ENCODE peak calls at places on chromosomes 5 and 9, in nine cellular contexts. V, W, D, Q, G, Y, S, M and L are unnamed samples. For H3K9me3, the result is how much of the 10 kb centered on the place peaks cover.

GRCh38 chr9:89342948-89343347 is 24.6 kb downstream of the SECISBP2 start:
- DNase-seq in Q (no peak), S (no peak), G (no peak), M (no peak), D (no peak), V (no peak), W (no peak), Y (no peak), L (no peak)

GRCh38 chr5:66306844-66307315 is 162.8 kb downstream of the SREK1 start:
- DNase-seq in M (no peak), V (no peak), S (no peak), Q (no peak), G (peak), Y (no peak), D (no peak), W (no peak), L (no peak)

GRCh38 chr9:92864152-92864551 is 13.7 kb downstream of the ZNF484 start:
- DNase-seq in G (no peak), S (no peak), W (no peak), M (no peak), V (no peak), D (no peak), Q (no peak), Y (no peak), L (no peak)

GRCh38 chr9:90999425-91000397 is 198.1 kb downstream of the SYK start:
- DNase-seq in S (no peak), Y (no peak), D (no peak), M (no peak), V (no peak), Q (no peak), W (no peak), G (no peak), L (no peak)

GRCh38 chr5:117680421-117680820 is 1105.8 kb upstream of the SEMA6A start:
- DNase-seq in D (no peak), W (no peak), Y (no peak), G (no peak), M (no peak), Q (no peak), V (no peak), S (no peak), L (no peak)

GRCh38 chr5:43772601-43773031 is 169.6 kb downstream of the NNT start:
- DNase-seq in Q (no peak), Y (no peak), G (peak), V (no peak), W (no peak), S (no peak), D (no peak), M (no peak), L (no peak)

GRCh38 chr5:75006821-75007536 is 45.4 kb downstream of the GCNT4 start:
- DNase-seq in V (no peak), S (no peak), W (no peak), Y (no peak), M (no peak), D (no peak), Q (no peak), G (no peak), L (no peak)

GRCh38 chr9:37144762-37145161 is 24.4 kb downstream of the ZCCHC7 start:
- DNase-seq in D (no peak), W (no peak), S (peak), Q (no peak), G (peak), Y (no peak), M (peak), V (no peak), L (no peak)

GRCh38 chr9:95506438-95506691 is 10.4 kb downstream of the PTCH1 start:
- DNase-seq in M (peak), W (no peak), Q (peak), Y (peak), D (no peak), V (no peak), S (peak), G (peak), L (no peak)

GRCh38 chr9:138121438-138122050 is 244.0 kb downstream of the CACNA1B start:
- DNase-seq in W (no peak), D (no peak), Q (no peak), G (no peak), Y (no peak), S (no peak), V (no peak), M (no peak), L (no peak)
- H3K9me3 ChIP-seq in W (under half), D (under half), Q (under half), G (under half), Y (under half), S (under half), V (under half), M (under half), L (under half)

DNA sequence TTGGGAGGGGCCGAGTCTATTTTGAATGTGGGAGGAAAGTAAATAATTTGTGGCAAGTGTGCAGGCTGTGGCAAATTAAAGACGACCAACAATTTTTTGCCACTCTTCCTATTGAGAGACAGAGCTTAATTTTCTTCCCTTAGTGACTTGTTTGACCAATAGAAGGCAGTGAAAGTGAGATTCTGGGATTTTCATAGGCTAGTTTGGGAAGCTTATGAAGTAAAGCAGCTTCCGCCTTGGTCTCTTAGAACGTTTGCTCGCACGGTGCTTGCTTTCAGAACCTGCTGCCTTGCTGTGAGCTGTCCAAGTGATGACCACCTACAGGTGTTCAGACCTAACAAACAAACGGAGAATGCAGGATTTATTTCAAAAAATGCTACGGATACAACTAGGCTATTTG is 6.7 kb upstream of the OR1N2 start:
- DNase-seq in M (no peak), S (no peak), Y (no peak), Q (no peak), V (no peak), W (no peak), D (no peak), G (no peak), L (no peak)
- H3K9me3 ChIP-seq in M (under half), S (under half), Y (under half), Q (under half), V (under half), W (under half), D (under half), G (under half), L (under half)

GRCh38 chr5:1879292-1880263 is 3.1 kb downstream of the IRX4 start:
- DNase-seq in D (no peak), S (no peak), M (no peak), Q (no peak), Y (no peak), W (no peak), V (no peak), G (no peak), L (no peak)

GRCh38 chr5:1875843-1876671 is 6.7 kb downstream of the IRX4 start:
- DNase-seq in D (no peak), Y (no peak), M (peak), G (no peak), S (no peak), V (no peak), Q (no peak), W (no peak), L (no peak)

GRCh38 chr5:1876708-1877433 is 5.9 kb downstream of the IRX4 start:
- DNase-seq in W (no peak), D (no peak), G (no peak), Y (no peak), S (no peak), M (peak), Q (no peak), V (no peak), L (no peak)

GRCh38 chr5:1877434-1878049 is 5.2 kb downstream of the IRX4 start:
- DNase-seq in W (no peak), D (no peak), V (no peak), M (peak), Q (no peak), G (no peak), S (no peak), Y (no peak), L (no peak)

DNA sequence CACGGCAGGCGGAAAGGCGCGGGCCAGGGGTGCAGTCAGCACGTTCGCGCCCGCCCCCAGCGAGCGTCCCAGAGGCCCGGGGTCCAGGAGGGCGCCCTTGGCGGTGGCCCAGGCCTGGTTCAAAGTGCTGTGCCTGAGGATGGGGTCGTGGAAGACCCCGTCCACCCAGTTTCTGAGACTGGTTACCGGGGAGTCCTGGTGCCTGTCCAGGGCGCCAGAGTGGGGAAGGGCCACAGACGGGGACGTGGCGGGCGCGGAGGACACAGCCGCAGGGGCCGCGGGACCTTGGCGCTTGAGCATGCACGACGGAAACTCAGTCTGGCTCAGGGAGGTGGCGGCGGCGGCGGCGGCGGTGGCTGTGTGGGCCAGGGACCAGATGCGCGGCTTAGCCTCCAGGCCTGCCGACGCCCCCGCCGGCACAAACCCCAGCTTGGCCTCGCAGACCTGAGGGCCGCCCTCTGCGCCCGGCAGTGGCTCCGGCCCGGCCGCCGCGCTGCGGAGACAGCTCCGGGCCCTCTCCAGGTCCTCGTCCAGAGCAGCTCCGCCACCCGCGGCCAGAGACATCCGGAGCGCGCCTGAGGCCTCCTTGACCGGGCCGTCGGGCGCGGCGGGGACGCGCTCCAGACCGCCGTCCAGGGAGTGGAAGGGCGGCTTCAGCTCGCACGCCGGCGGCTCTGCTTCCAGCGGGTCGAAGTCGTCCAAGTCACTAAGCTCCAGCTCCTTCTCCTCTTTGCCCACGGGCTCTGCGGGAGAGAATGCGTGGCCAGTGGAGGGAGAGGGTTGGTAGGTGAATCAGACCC is 4.5 kb downstream of the IRX4 start:
- DNase-seq in M (peak), D (no peak), V (no peak), S (no peak), W (no peak), G (no peak), Q (no peak), Y (no peak), L (no peak)
- H3K9me3 ChIP-seq in M (under half), D (under half), V (under half), S (under half), W (under half), G (under half), Q (under half), Y (under half), L (under half)

GRCh38 chr5:76391014-76391413 is 12.1 kb upstream of the IQGAP2 start:
- DNase-seq in W (no peak), D (no peak), G (no peak), M (no peak), S (no peak), Y (no peak), V (peak), Q (no peak), L (no peak)
- H3K9me3 ChIP-seq in W (under half), D (under half), G (under half), M (under half), S (under half), Y (under half), V (under half), Q (under half), L (under half)

DNA sequence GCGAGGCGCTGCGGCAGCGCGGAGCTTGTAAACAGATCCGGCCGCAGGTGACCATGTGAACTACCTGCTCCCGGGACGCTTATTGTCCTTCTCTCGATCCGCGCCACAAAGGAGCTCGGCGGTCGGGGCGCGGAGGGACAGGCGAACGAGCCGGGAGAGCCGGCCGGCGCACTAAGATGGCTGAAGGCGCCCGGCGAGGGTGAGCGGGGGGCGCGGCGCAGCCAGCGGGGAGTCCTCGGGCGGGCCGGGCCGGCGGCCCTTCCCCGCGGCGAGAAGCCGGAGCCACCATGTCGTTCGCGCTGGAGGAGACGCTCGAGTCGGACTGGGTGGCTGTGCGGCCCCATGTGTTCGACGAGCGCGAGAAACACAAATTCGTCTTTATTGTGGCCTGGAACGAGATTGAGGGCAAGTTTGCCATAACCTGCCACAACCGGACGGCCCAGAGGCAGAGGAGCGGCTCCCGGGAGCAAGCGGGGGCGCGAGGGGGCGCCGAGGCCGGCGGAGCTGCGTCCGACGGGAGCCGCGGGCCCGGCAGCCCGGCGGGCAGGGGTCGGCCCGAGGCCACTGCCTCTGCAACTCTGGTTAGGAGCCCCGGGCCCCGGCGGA is 536 bp downstream of the JMY start:
- DNase-seq in W (peak), G (peak), Y (peak), M (peak), V (no peak), D (no peak), Q (no peak), S (no peak), L (no peak)
- H3K9me3 ChIP-seq in W (under half), G (under half), Y (under half), M (under half), V (under half), D (under half), Q (under half), S (under half), L (under half)

GRCh38 chr5:141245250-141245717 is at the start of gene PCDHB15:
- DNase-seq in V (no peak), W (no peak), D (no peak), Q (peak), G (peak), Y (no peak), S (peak), M (peak), L (no peak)
- H3K9me3 ChIP-seq in V (under half), W (under half), D (half or more), Q (under half), G (under half), Y (under half), S (half or more), M (under half), L (under half)